ENCODE peak calls at places on chromosomes 4 and X, in five cellular contexts. R, O, W, Q and K are unnamed samples.

GRCh38 chrX:126027229-126027628 is 138.9 kb downstream of the DCAF12L2 start:
- DNase-seq in O (no peak), W (no peak), Q (no peak), R (no peak), K (no peak)

GRCh38 chrX:68675466-68675865 is 28.0 kb downstream of the STARD8 start:
- DNase-seq in O (no peak), R (no peak), W (no peak), Q (no peak), K (no peak)

GRCh38 chr4:47274931-47275330 is 188.6 kb downstream of the COMMD8 start:
- DNase-seq in O (no peak), R (no peak), W (peak), Q (no peak), K (no peak)

GRCh38 chrX:107714196-107714811 is 61.3 kb downstream of the TSC22D3 start:
- DNase-seq in Q (no peak), R (no peak), O (no peak), W (no peak), K (no peak)

GRCh38 chrX:133365886-133366611 is 49.2 kb downstream of the GPC4 start:
- DNase-seq in Q (no peak), W (peak), R (no peak), O (no peak), K (no peak)

GRCh38 chr4:174764105-174764729 is 64.8 kb downstream of the GLRA3 start:
- DNase-seq in R (no peak), O (no peak), Q (no peak), W (peak), K (no peak)

GRCh38 chrX:12080265-12080664 is 58.0 kb upstream of the FRMPD4 start:
- DNase-seq in Q (no peak), R (no peak), O (no peak), W (peak), K (no peak)

GRCh38 chr4:99668472-99668871 is 10.8 kb upstream of the C4orf54 start:
- DNase-seq in Q (no peak), R (no peak), W (no peak), O (peak), K (no peak)

GRCh38 chr4:4995103-4995761 is 24.0 kb downstream of the CYTL1 start:
- DNase-seq in W (peak), O (peak), R (peak), Q (peak), K (no peak)

GRCh38 chrX:56994375-56995270 is 718 bp downstream of the SPIN3 start:
- DNase-seq in O (peak), Q (peak), W (peak), R (peak), K (no peak)
- H3K27ac ChIP-seq in O (peak), Q (peak), W (peak), R (peak), K (peak)

DNA sequence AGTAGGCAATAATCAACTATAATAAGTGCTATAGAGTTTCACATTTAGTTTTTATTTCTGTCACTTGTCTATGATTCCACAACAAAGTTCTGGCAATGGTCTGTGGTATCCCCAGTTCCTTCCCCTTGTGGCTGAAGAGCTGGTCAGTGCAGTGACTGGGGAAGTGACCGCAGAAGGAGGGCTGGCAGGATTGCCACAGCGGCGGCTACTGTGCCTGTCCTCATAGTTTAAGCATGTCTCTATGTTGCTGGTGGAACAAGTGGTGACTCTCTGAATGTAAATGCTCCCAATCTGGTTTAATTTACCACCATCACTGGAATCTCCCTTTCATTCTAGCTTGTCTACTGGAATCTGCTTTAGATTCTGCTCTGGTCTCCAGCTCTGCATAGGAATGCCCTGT is 170.6 kb upstream of the GK2 start:
- DNase-seq in Q (no peak), R (no peak), W (no peak), O (no peak), K (no peak)
- H3K27ac ChIP-seq in Q (no peak), R (no peak), W (no peak), O (no peak), K (no peak)

DNA sequence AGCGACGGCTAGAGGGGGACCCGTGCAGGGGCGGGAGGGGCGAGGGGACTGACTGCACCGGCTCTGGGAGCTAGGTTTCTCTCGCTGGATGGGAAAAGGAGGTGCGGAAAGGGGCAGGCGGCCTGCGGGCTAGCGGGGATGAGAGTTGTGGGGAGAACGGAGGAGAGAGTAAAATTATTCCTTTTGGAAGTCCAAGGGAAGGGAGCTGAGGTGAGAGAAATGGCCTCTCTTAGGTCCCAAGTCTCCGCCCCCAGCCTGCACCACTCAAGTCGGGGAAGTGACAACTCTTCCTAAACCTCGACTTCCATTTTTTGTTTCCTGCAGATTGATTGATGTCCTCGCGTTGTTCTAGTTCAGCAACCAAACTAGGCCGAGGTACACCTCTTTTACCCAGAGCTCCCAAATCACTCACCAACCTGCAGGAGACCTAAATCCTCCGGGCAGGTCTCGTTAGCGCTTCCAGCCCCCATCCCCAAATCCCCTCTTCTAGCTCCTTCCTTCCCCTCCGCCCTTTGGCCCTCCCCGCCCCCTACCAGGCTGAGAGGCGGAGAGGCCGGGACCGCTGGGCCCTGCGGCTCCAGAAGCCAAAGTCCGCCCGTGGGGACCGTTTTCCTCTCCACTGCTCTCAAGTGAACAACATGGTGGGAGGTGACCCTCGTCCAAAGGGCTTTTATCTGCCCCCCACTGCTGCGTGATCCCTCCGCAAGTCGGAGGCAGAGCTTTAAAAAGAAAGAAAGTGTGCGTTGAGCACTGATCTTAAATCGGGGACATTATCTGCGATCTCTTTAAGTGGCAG is 7.3 kb downstream of the PITX2 start:
- DNase-seq in W (no peak), R (no peak), Q (no peak), O (no peak), K (no peak)
- H3K27ac ChIP-seq in W (no peak), R (no peak), Q (no peak), O (no peak), K (no peak)

GRCh38 chr4:7857238-7857701 is 82.4 kb downstream of the AFAP1 start:
- DNase-seq in R (no peak), Q (peak), W (peak), O (peak), K (no peak)
- H3K27ac ChIP-seq in R (peak), Q (peak), W (peak), O (peak), K (no peak)

GRCh38 chr4:37799941-37800554 is 26.4 kb upstream of the PGM2 start:
- DNase-seq in R (no peak), O (no peak), Q (no peak), W (peak), K (no peak)

GRCh38 chr4:37803348-37803973 is 23.0 kb upstream of the PGM2 start:
- DNase-seq in R (no peak), O (no peak), Q (no peak), W (peak), K (no peak)

GRCh38 chr4:37798616-37799015 is 27.9 kb upstream of the PGM2 start:
- DNase-seq in W (no peak), O (no peak), R (no peak), Q (no peak), K (no peak)

GRCh38 chr4:37805091-37805490 is 21.4 kb upstream of the PGM2 start:
- DNase-seq in W (no peak), Q (no peak), O (no peak), R (no peak), K (no peak)

GRCh38 chr4:37802068-37802666 is 24.3 kb upstream of the PGM2 start:
- DNase-seq in Q (peak), R (no peak), W (peak), O (peak), K (peak)
- H3K27ac ChIP-seq in Q (no peak), R (no peak), W (no peak), O (no peak), K (no peak)

GRCh38 chr4:142566243-142566642 is 279.9 kb downstream of the INPP4B start:
- DNase-seq in W (no peak), O (no peak), Q (no peak), R (no peak), K (no peak)
- H3K27ac ChIP-seq in W (no peak), O (no peak), Q (no peak), R (no peak), K (no peak)